ENCODE peak calls at places on chromosomes 3 and 15, in four cellular contexts. T, B, D and R are unnamed samples.

GRCh38 chr3:141851411-141851810 is 25.0 kb upstream of the ATP1B3 start:
- DNase-seq in B (peak), D (no peak), T (peak), R (no peak)

GRCh38 chr15:73927003-73927475 is 777 bp downstream of the LOXL1 start:
- DNase-seq in T (peak), B (peak), D (peak), R (peak)

GRCh38 chr3:10238330-10238995 is 9.8 kb upstream of the TATDN2 start:
- DNase-seq in D (no peak), B (no peak), T (no peak), R (no peak)

GRCh38 chr3:125055913-125056705 is at the start of gene HEG1:
- DNase-seq in D (peak), T (peak), B (peak), R (peak)

GRCh38 chr3:123020709-123021108 is 6.9 kb downstream of the SEMA5B start:
- DNase-seq in D (no peak), B (no peak), T (no peak), R (no peak)

GRCh38 chr3:152071924-152072323 is 196.8 kb upstream of the MBNL1 start:
- DNase-seq in T (peak), B (no peak), D (peak), R (peak)

GRCh38 chr15:29103825-29104565 is 165.6 kb downstream of the NSMCE3 start:
- DNase-seq in B (peak), D (peak), T (peak), R (peak)

GRCh38 chr3:150090877-150091276 is 120.2 kb upstream of the PFN2 start:
- DNase-seq in T (no peak), D (no peak), B (no peak), R (no peak)

GRCh38 chr3:17580901-17581300 is 161.5 kb downstream of the TBC1D5 start:
- DNase-seq in B (no peak), D (no peak), T (no peak), R (no peak)

GRCh38 chr3:170695486-170696069 is 109.7 kb upstream of the SLC7A14 start:
- DNase-seq in B (no peak), D (peak), T (peak), R (no peak)

GRCh38 chr3:194300392-194300758 is 50.8 kb downstream of the CPN2 start:
- DNase-seq in D (peak), T (no peak), B (no peak), R (peak)
- H3K27ac ChIP-seq in D (no peak), T (no peak), B (no peak), R (peak)

DNA sequence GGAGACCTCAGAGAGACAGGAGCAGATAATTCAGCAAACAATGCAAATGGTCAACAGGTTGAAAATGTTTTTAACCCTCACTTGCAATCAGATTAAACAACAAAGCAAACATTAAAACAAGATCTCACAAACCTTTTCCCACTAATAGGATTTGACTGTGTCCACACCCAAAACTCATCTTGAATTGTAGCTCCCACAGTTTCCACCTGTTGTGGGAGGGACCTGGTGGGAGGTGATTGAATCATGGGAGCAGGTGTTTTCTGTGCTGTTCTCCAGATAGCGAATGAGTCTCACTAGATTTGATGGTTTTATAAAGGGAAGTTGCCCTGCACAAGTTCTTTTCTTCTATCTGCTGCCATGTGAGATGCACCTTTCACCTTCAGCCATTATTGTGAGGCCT is 1.3 kb upstream of the LYSMD4 start:
- DNase-seq in T (no peak), D (no peak), B (no peak), R (no peak)
- TF ChIP-seq CTCF in T (no peak), D (no peak), B (no peak), R (no peak)

GRCh38 chr3:42501321-42501680 is 1.1 kb upstream of the VIPR1 start:
- DNase-seq in B (no peak), D (no peak), T (no peak), R (no peak)

GRCh38 chr3:42500909-42501308 is 1.5 kb upstream of the VIPR1 start:
- DNase-seq in B (no peak), T (no peak), D (no peak), R (no peak)

GRCh38 chr3:42502429-42503250 is at the start of gene VIPR1:
- DNase-seq in D (peak), B (peak), T (peak), R (peak)

GRCh38 chr3:42503251-42503924 is 945 bp downstream of the VIPR1 start:
- DNase-seq in B (no peak), D (no peak), T (no peak), R (no peak)

GRCh38 chr3:42501681-42502428 is 588 bp upstream of the VIPR1 start:
- DNase-seq in B (peak), T (peak), D (peak), R (peak)
- H3K27ac ChIP-seq in B (no peak), T (no peak), D (no peak), R (no peak)

DNA sequence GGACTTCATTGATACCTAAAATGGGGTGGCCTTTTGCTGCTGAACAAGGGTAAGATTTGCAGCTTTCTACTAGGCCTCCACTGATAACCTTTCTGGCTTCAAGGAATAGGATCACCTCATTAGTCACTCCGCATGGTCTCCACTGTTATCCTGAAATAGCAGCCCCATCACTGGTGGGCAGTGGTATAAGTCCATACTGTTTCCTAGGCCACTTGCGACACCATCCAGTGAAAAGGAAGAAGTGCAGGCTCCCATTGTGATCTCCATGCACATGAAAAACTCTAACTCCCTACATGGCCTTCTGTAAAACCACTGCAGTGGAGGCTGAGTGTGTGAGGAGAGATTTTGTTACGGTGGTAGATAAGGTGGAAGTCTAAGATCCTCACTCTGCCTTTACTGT is 1455.9 kb downstream of the SI start:
- DNase-seq in D (no peak), T (peak), B (no peak), R (no peak)
- TF ChIP-seq CTCF in D (no peak), T (peak), B (no peak), R (no peak)

DNA sequence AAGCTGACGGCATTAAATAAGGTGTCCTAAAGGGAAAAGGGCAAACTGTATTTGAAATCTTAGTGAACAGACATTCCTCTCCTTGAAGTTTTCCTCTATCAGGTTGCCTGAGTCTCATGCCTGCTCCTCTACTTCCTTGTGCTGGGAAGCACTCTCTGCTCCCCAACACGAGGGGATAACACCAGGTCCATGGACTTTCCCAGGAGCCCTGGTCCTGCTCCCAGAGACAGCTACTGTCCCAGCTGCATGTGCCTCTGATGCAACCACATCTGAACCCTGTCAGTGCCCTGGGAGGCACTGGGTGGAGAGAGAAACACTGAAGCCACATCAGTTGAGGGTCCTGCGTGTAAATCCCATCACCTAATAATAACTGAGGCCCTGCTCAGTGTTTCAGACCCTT is 7.4 kb downstream of the TLR9 start:
- DNase-seq in B (no peak), D (no peak), T (no peak), R (no peak)
- H3K27ac ChIP-seq in B (peak), D (no peak), T (peak), R (peak)